ENCODE peak calls at places on chromosomes 11 and 22, in six cellular contexts. K, D, Q, V, W and M are unnamed samples.

GRCh38 chr11:43217856-43218255 is 93.9 kb upstream of the API5 start:
- DNase-seq in K (no peak), D (no peak), W (no peak), V (no peak), Q (no peak), M (no peak)

GRCh38 chr11:10351768-10352641 is 47.1 kb downstream of the ADM start:
- DNase-seq in D (no peak), W (no peak), V (peak; percentile 84), Q (peak; percentile 89), K (peak; percentile 59), M (no peak)

GRCh38 chr22:27377901-27378300 is 423.7 kb downstream of the MN1 start:
- DNase-seq in D (peak; percentile 8), Q (peak; percentile 97), K (no peak), W (no peak), V (no peak), M (peak; percentile 30)

GRCh38 chr22:47351836-47352579 is 589.6 kb downstream of the TBC1D22A start:
- DNase-seq in V (no peak), W (no peak), D (no peak), K (no peak), Q (no peak), M (no peak)

GRCh38 chr11:12539570-12539969 is 134.7 kb upstream of the TEAD1 start:
- DNase-seq in K (peak; percentile 29), V (peak; percentile 95), Q (no peak), D (peak; percentile 53), W (peak; percentile 78), M (peak; percentile 51)

GRCh38 chr22:25357606-25358420 is 138.4 kb downstream of the CRYBB2 start:
- DNase-seq in K (no peak), Q (no peak), W (no peak), V (no peak), D (no peak), M (no peak)

GRCh38 chr11:6674856-6675255 is 8.3 kb downstream of the MRPL17 start:
- DNase-seq in W (no peak), Q (no peak), D (no peak), V (no peak), K (no peak), M (no peak)

GRCh38 chr22:44202261-44202789 is 21.6 kb downstream of the PARVG start:
- DNase-seq in D (peak; percentile 58), Q (no peak), W (peak; percentile 50), V (peak; percentile 82), K (no peak), M (no peak)

GRCh38 chr11:78019808-78020207 is 3.3 kb downstream of the KCTD14 start:
- DNase-seq in W (no peak), D (no peak), V (no peak), Q (no peak), K (peak; percentile 43), M (no peak)

GRCh38 chr11:106668147-106668546 is 350.1 kb downstream of the GUCY1A2 start:
- DNase-seq in K (no peak), Q (no peak), V (no peak), W (no peak), D (peak; percentile 64), M (no peak)

GRCh38 chr22:24567668-24568067 is 11.9 kb downstream of the SNRPD3 start:
- DNase-seq in K (no peak), W (no peak), V (no peak), D (no peak), Q (no peak), M (no peak)

GRCh38 chr11:135006800-135007199 is 594.8 kb upstream of the B3GAT1 start:
- DNase-seq in Q (no peak), V (no peak), K (no peak), D (no peak), W (no peak), M (no peak)

GRCh38 chr11:27081056-27081455 is 40.4 kb downstream of the BBOX1 start:
- DNase-seq in V (peak; percentile 21), K (no peak), W (no peak), D (no peak), Q (no peak), M (no peak)

GRCh38 chr11:126007263-126007662 is 55.4 kb downstream of the CDON start:
- DNase-seq in K (peak; percentile 15), Q (no peak), D (no peak), V (peak; percentile 64), W (no peak), M (no peak)

GRCh38 chr11:68193018-68193417 is 20.1 kb downstream of the KMT5B start:
- DNase-seq in V (no peak), W (no peak), D (no peak), K (no peak), Q (no peak), M (no peak)

GRCh38 chr11:78933361-78933760 is 358.7 kb upstream of the NARS2 start:
- DNase-seq in W (no peak), Q (no peak), V (no peak), D (no peak), K (no peak), M (no peak)

GRCh38 chr22:23204125-23204488 is 23.8 kb downstream of the BCR start:
- DNase-seq in Q (no peak), W (no peak), V (no peak), K (no peak), D (no peak), M (no peak)

GRCh38 chr11:121134758-121135312 is 33.8 kb downstream of the TECTA start:
- DNase-seq in W (no peak), D (no peak), V (no peak), Q (no peak), K (no peak), M (no peak)

GRCh38 chr11:80987161-80987560 is 1546.3 kb upstream of the TENM4 start:
- DNase-seq in V (no peak), Q (no peak), K (no peak), W (no peak), D (no peak), M (no peak)

GRCh38 chr11:65859812-65860277 is 388 bp upstream of the MUS81 start:
- DNase-seq in D (no peak), K (no peak), Q (no peak), V (no peak), W (no peak), M (no peak)

GRCh38 chr11:7077101-7077500 is 11.7 kb upstream of the RBMXL2 start:
- DNase-seq in D (no peak), K (no peak), W (no peak), V (no peak), Q (no peak), M (no peak)

GRCh38 chr11:20080032-20080685 is 80.1 kb downstream of the DBX1 start:
- DNase-seq in D (no peak), W (no peak), V (no peak), Q (no peak), K (no peak), M (no peak)

GRCh38 chr11:62622476-62622875 is 690 bp upstream of the B3GAT3 start:
- DNase-seq in D (no peak), K (no peak), W (no peak), Q (no peak), V (no peak), M (no peak)

GRCh38 chr11:43579171-43579918 is 101.2 kb upstream of the HSD17B12 start:
- DNase-seq in V (no peak), W (no peak), D (no peak), K (peak; percentile 67), Q (no peak), M (no peak)

GRCh38 chr11:86773009-86773408 is 27.3 kb upstream of the PRSS23 start:
- DNase-seq in D (no peak), K (no peak), W (no peak), Q (no peak), V (no peak), M (no peak)

GRCh38 chr11:117143390-117143789 is 697 bp upstream of the PAFAH1B2 start:
- DNase-seq in V (peak; percentile 36), W (no peak), Q (peak; percentile 70), K (peak; percentile 43), D (peak; percentile 19), M (no peak)

GRCh38 chr11:39174228-39174627 is 2285.2 kb downstream of the LRRC4C start:
- DNase-seq in W (no peak), V (no peak), D (no peak), Q (no peak), K (no peak), M (no peak)

GRCh38 chr11:69878927-69879733 is 59.9 kb upstream of the FGF3 start:
- DNase-seq in K (no peak), V (no peak), Q (no peak), D (no peak), W (no peak), M (no peak)

GRCh38 chr22:41780714-41781507 is 19.6 kb upstream of the CCDC134 start:
- DNase-seq in V (peak; percentile 56), Q (peak; percentile 73), D (no peak), W (no peak), K (no peak), M (no peak)

GRCh38 chr11:122095950-122096942 is 19.8 kb downstream of the BLID start:
- DNase-seq in K (no peak), Q (no peak), D (peak; percentile 48), W (no peak), V (peak; percentile 60), M (no peak)